ENCODE peak calls at places on chromosomes 1 and 21, in eight cellular contexts. E, D, W, B, O, T, J and V are unnamed samples.

GRCh38 chr21:41762236-41762635 is 4.6 kb downstream of the RIPK4 start:
- DNase-seq in B (no peak), J (no peak), D (no peak), T (peak; percentile 91), W (no peak), O (no peak), E (no peak), V (no peak)

GRCh38 chr1:199010492-199010891 is 371.7 kb downstream of the PTPRC start:
- DNase-seq in O (no peak), W (no peak), D (no peak), J (no peak), T (no peak), B (no peak), E (no peak), V (no peak)

GRCh38 chr21:41598561-41599511 is 90.9 kb upstream of the TMPRSS2 start:
- DNase-seq in D (no peak), T (peak; percentile 25), E (peak; percentile 78), B (no peak), J (peak; percentile 15), O (no peak), W (no peak), V (no peak)

GRCh38 chr1:119587328-119587727 is 60.7 kb downstream of the ZNF697 start:
- DNase-seq in W (no peak), B (no peak), O (no peak), T (no peak), E (no peak), D (no peak), J (no peak), V (no peak)

GRCh38 chr1:2558030-2558400 is 1.8 kb downstream of the TNFRSF14 start:
- DNase-seq in J (no peak), W (no peak), O (no peak), T (no peak), E (no peak), D (no peak), B (no peak), V (no peak)

GRCh38 chr1:2967881-2968280 is 53.4 kb upstream of the ACTRT2 start:
- DNase-seq in T (no peak), E (no peak), O (no peak), W (no peak), D (no peak), B (no peak), J (no peak), V (no peak)

GRCh38 chr1:173714759-173715537 is at the start of gene KLHL20:
- DNase-seq in D (peak; percentile 71), B (peak; percentile 63), E (peak; percentile 84), T (peak; percentile 95), W (peak; percentile 86), O (peak; percentile 73), J (peak; percentile 90), V (peak; percentile 90)

GRCh38 chr21:29008373-29008772 is 10.8 kb downstream of the RWDD2B start:
- DNase-seq in T (no peak), B (no peak), J (no peak), O (no peak), D (no peak), W (no peak), E (no peak), V (no peak)

GRCh38 chr1:6638226-6638625 is 13.6 kb downstream of the THAP3 start:
- DNase-seq in D (no peak), O (no peak), J (peak; percentile 87), W (peak; percentile 81), B (peak; percentile 39), T (no peak), E (peak; percentile 62), V (no peak)

GRCh38 chr1:6635161-6635909 is 10.7 kb downstream of the THAP3 start:
- DNase-seq in E (no peak), D (no peak), O (no peak), W (no peak), J (no peak), T (no peak), B (no peak), V (no peak)

GRCh38 chr1:6637770-6638169 is 13.1 kb downstream of the THAP3 start:
- DNase-seq in O (no peak), T (no peak), J (no peak), E (no peak), B (no peak), W (no peak), D (no peak), V (no peak)

GRCh38 chr1:6634278-6635052 is 9.8 kb downstream of the THAP3 start:
- DNase-seq in B (no peak), E (peak; percentile 73), J (peak; percentile 50), W (peak; percentile 31), O (no peak), T (peak; percentile 89), D (peak; percentile 66), V (peak; percentile 66)

GRCh38 chr1:6635910-6636760 is 11.5 kb downstream of the THAP3 start:
- DNase-seq in O (no peak), J (no peak), D (no peak), B (no peak), E (no peak), W (no peak), T (no peak), V (no peak)
- TF ChIP-seq CTCF in O (no peak), J (no peak), D (no peak), B (no peak), E (no peak), W (no peak), T (peak; percentile 43), V (no peak)

GRCh38 chr1:177947623-177948022 is 22.2 kb downstream of the SEC16B start:
- DNase-seq in B (no peak), O (no peak), D (no peak), T (no peak), J (no peak), W (no peak), E (no peak), V (no peak)
- TF ChIP-seq CTCF in B (no peak), O (no peak), D (no peak), T (no peak), J (no peak), W (no peak), E (no peak), V (no peak)

DNA sequence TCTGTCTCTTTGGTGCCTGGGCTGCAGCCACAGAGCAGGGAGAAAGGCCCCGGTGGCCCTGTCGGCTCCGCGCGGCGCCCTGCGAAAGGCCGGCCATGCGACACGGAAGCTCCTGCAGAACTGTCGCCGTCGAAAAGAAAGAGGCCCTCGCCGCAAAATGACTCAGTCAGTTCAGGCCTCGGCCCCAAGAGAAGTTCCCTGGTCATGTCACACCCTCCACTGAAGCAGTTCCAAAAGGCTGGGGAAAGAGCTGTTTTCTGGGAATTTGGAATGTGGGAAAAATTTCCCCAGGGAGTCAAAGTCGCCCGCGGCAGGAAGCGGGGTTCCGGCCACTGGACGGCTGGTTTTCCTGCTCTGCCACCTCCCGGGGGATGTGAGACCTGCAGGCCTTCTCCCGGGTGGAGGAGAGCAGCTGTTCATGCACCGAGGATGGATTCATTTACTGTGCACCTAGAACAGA is 115.8 kb upstream of the ZNF678 start:
- DNase-seq in D (no peak), O (no peak), B (peak; percentile 5), T (peak; percentile 87), J (no peak), W (no peak), E (peak; percentile 54), V (no peak)
- TF ChIP-seq CTCF in D (no peak), O (no peak), B (peak; percentile 70), T (peak; percentile 77), J (peak; percentile 29), W (peak; percentile 47), E (peak; percentile 65), V (no peak)

DNA sequence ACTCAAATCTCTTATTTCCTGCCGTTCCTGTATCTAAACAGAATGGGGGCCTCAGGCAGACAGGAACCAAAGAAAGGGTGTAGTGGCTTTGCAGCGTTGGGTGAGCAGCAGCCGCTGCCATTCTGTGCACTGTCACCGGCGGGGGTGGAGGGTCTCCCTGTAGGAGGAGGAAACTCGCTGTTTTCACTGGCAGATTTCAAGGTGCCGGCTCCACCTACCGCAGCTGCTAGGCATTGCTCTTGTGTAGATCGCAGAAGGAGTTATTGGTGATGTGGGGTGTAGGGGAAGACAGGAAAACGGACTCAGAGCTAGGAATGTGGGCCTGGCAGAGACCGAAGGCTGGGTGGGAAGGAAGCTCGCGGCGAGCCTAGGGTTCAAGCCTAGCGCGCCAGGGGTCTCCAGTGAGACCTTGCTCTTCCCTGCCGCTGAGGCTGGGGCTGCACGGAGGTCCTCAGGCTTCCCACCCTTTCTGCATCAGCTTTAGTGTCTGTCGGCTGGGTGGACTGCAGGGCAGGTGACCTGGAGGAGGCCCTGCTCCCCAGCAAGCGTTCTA is 20.8 kb downstream of the ATP5PO start:
- DNase-seq in E (peak; percentile 75), W (peak; percentile 84), J (peak; percentile 87), O (no peak), D (no peak), B (peak; percentile 61), T (peak; percentile 95), V (peak; percentile 88)
- TF ChIP-seq CTCF in E (peak; percentile 55), W (peak; percentile 48), J (peak; percentile 89), O (peak; percentile 61), D (no peak), B (peak; percentile 90), T (peak; percentile 80), V (peak; percentile 79)

GRCh38 chr1:187928288-187928687 is 1099.5 kb downstream of the PLA2G4A start:
- DNase-seq in O (no peak), D (no peak), T (peak; percentile 77), W (peak; percentile 40), E (no peak), B (no peak), J (peak; percentile 16), V (peak; percentile 7)
- TF ChIP-seq CTCF in O (peak; percentile 81), D (no peak), T (peak; percentile 78), W (no peak), E (no peak), B (no peak), J (peak; percentile 29), V (no peak)

GRCh38 chr1:50275564-50275963 is 147.7 kb downstream of the DMRTA2 start:
- DNase-seq in T (peak; percentile 54), J (no peak), E (no peak), D (no peak), O (no peak), B (no peak), W (no peak), V (no peak)

GRCh38 chr1:50270926-50271325 is 152.3 kb downstream of the DMRTA2 start:
- DNase-seq in O (no peak), J (no peak), D (no peak), B (no peak), T (no peak), W (no peak), E (no peak), V (no peak)

GRCh38 chr1:50271337-50271736 is 151.9 kb downstream of the DMRTA2 start:
- DNase-seq in W (no peak), E (no peak), J (no peak), T (no peak), D (no peak), O (no peak), B (no peak), V (no peak)

GRCh38 chr1:50272923-50273322 is 150.3 kb downstream of the DMRTA2 start:
- DNase-seq in E (no peak), B (no peak), J (no peak), T (no peak), W (no peak), D (no peak), O (no peak), V (no peak)

DNA sequence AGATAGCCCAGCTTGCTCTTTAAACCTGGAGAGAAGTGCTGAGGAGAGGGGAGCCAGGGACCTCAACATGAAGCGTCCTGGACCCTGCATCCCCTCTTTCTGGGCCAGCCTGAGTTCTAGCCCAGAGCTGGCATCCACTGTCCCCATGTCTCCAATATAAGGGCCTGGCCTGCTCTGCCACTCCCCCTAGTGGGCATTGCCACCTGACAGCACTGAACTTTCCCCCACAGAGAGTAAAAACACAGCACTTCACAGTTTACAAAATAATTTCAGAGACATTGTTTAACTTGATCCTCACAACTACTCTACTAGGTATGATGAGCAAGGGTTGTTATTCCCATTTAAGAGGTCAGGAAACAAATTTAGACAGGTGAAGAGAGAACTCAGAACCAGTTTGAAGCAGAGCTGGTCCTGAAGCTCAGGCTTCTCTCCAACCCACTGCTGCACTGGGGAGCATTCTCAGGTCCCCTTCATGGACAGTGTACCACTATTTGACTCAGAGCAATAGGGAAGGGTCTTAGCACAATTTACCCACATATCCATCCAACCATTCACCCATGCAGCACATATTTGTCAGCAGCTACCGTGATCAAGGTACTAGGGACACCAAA is 151.2 kb downstream of the DMRTA2 start:
- DNase-seq in D (peak; percentile 35), W (peak; percentile 72), O (no peak), T (peak; percentile 85), J (peak; percentile 31), E (peak; percentile 54), B (no peak), V (peak; percentile 57)
- TF ChIP-seq CTCF in D (peak; percentile 57), W (peak; percentile 62), O (peak; percentile 66), T (peak; percentile 94), J (peak; percentile 67), E (peak; percentile 64), B (no peak), V (peak; percentile 36)